ENCODE peak calls at places on chromosome 15, in four cellular contexts. S is pancreas, L is stomach, W is psoas muscle. D is an unnamed sample.

GRCh38 chr15:73630796-73631471 is 2.3 kb downstream of the NPTN start:
- DNase-seq in S (no peak), L (no peak), W (no peak), D (no peak)

GRCh38 chr15:37093480-37094410 is 6.6 kb downstream of the MEIS2 start:
- DNase-seq in W (no peak), L (no peak), S (no peak), D (no peak)

GRCh38 chr15:81312790-81313543 is 11.0 kb downstream of the STARD5 start:
- DNase-seq in L (peak; percentile 41), W (peak; percentile 77), S (no peak), D (no peak)

GRCh38 chr15:30979457-30979856 is 12.0 kb downstream of the MTMR10 start:
- DNase-seq in L (no peak), W (no peak), S (no peak), D (no peak)

GRCh38 chr15:90762109-90762508 is 45.0 kb downstream of the BLM start:
- DNase-seq in S (no peak), L (peak; percentile 34), W (peak; percentile 64), D (no peak)

GRCh38 chr15:64950888-64951287 is 38.8 kb downstream of the SPG21 start:
- DNase-seq in S (no peak), W (no peak), L (no peak), D (no peak)

GRCh38 chr15:32029409-32029861 is 880 bp upstream of the CHRNA7 start:
- DNase-seq in L (peak; percentile 35), S (peak; percentile 67), W (no peak), D (no peak)

GRCh38 chr15:87711011-87711410 is 545.5 kb downstream of the NTRK3 start:
- DNase-seq in L (no peak), S (no peak), W (no peak), D (no peak)

GRCh38 chr15:59814409-59814808 is 125.3 kb upstream of the BNIP2 start:
- DNase-seq in L (no peak), W (no peak), S (no peak), D (no peak)

GRCh38 chr15:98658831-98659699 is 10.7 kb downstream of the IGF1R start:
- DNase-seq in W (no peak), L (no peak), S (no peak), D (no peak)

GRCh38 chr15:71951134-71951533 is 140.8 kb downstream of the NR2E3 start:
- DNase-seq in W (no peak), S (no peak), L (no peak), D (no peak)

GRCh38 chr15:100889359-100890058 is 9.9 kb downstream of the ALDH1A3 start:
- DNase-seq in S (no peak), W (peak; percentile 71), L (no peak), D (no peak)

GRCh38 chr15:88400591-88400990 is 66.6 kb downstream of the MRPL46 start:
- DNase-seq in W (no peak), S (no peak), L (no peak), D (no peak)

GRCh38 chr15:80115021-80115420 is 37.8 kb upstream of the FAH start:
- DNase-seq in S (no peak), W (no peak), L (no peak), D (no peak)

GRCh38 chr15:101795455-101795854 is 7.9 kb upstream of the OR4F6 start:
- DNase-seq in L (no peak), S (no peak), W (no peak), D (no peak)

GRCh38 chr15:91258436-91258779 is 158.4 kb downstream of the SV2B start:
- DNase-seq in W (no peak), L (no peak), S (no peak), D (no peak)

GRCh38 chr15:43118829-43119228 is 13.0 kb upstream of the UBR1 start:
- DNase-seq in S (no peak), W (no peak), L (no peak), D (no peak)

GRCh38 chr15:48609486-48609885 is 36.0 kb downstream of the FBN1 start:
- DNase-seq in S (no peak), W (no peak), L (no peak), D (no peak)

GRCh38 chr15:49315543-49315942 is 107.5 kb upstream of the FGF7 start:
- DNase-seq in W (no peak), L (no peak), S (no peak), D (no peak)

GRCh38 chr15:45428491-45428890 is 50.1 kb upstream of the GATM start:
- DNase-seq in W (no peak), L (no peak), S (no peak), D (no peak)

GRCh38 chr15:45434168-45434567 is 55.8 kb upstream of the GATM start:
- DNase-seq in S (no peak), W (no peak), L (no peak), D (no peak)

GRCh38 chr15:45429974-45430792 is 51.8 kb upstream of the GATM start:
- DNase-seq in S (peak; percentile 86), L (peak; percentile 86), W (peak; percentile 71), D (peak; percentile 61)

GRCh38 chr15:45435124-45435903 is 57.0 kb upstream of the GATM start:
- DNase-seq in W (no peak), S (no peak), L (no peak), D (no peak)

DNA sequence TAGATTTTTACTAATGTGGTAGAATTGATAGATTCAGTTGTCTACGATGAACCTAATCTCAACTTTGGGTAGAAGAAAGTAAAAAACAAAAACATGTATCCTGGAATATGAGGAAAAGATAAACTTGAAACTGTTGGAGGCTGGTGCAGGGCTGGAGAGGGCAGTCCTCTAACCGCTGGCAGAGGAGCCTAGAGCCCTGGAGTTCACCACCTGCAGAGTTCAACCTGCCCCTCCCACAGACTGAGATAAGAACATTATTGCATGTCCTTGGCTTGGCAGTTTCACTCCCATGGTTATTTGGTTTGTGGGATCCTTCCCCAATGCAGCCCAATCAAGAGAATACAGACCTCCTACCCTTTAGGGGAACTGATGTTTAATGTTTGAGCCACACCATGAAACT is 53.2 kb upstream of the GATM start:
- DNase-seq in L (no peak), W (no peak), S (no peak), D (no peak)
- H3K27me3 ChIP-seq in L (no peaks in the 10 kb centered on the region), W (no peaks in the 10 kb centered on the region), S (no peaks in the 10 kb centered on the region), D (no peaks in the 10 kb centered on the region)

GRCh38 chr15:84880007-84880406 is 4.5 kb upstream of the SLC28A1 start:
- DNase-seq in W (no peak), L (no peak), S (no peak), D (no peak)

GRCh38 chr15:84879088-84879780 is 5.2 kb upstream of the SLC28A1 start:
- DNase-seq in S (no peak), L (no peak), W (no peak), D (no peak)

GRCh38 chr15:84876269-84876668 is 8.2 kb upstream of the SLC28A1 start:
- DNase-seq in W (no peak), L (no peak), S (no peak), D (no peak)

GRCh38 chr15:84880822-84881519 is 3.5 kb upstream of the SLC28A1 start:
- DNase-seq in S (no peak), L (no peak), W (no peak), D (no peak)

GRCh38 chr15:84878504-84878903 is 6.0 kb upstream of the SLC28A1 start:
- DNase-seq in W (peak; percentile 70), L (peak; percentile 79), S (no peak), D (peak; percentile 58)
- TF ChIP-seq CTCF in W (peak; percentile 64), L (no peak), S (no peak), D (peak; percentile 33)

GRCh38 chr15:56047354-56047753 is 53.9 kb upstream of the NEDD4 start:
- DNase-seq in W (no peak), L (no peak), S (no peak), D (no peak)

GRCh38 chr15:56053046-56053400 is 59.6 kb upstream of the NEDD4 start:
- DNase-seq in W (no peak), S (no peak), L (no peak), D (no peak)

GRCh38 chr15:56052389-56053045 is 59.1 kb upstream of the NEDD4 start:
- DNase-seq in S (no peak), L (no peak), W (no peak), D (peak; percentile 37)

GRCh38 chr15:56049577-56049976 is 56.2 kb upstream of the NEDD4 start:
- DNase-seq in L (no peak), W (no peak), S (no peak), D (no peak)

DNA sequence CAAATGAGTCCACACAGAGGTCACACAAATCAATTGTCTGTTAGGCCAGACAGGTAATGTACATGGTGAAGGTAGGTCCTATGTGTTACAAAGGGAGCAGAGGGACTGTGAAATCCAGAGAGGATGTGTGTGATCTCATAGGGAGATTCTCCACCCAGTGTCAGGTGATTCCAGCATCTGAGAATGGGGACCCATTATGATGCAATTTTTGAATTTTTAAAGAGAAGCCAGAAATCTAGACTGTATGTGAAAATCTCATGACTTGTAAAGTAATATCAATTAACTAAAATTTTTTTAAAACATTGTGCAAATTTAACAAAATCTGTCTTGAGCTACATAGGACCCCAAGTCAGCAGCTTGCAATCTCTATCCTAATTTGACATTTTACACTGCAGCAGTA is 58.3 kb upstream of the NEDD4 start:
- DNase-seq in S (no peak), L (no peak), W (no peak), D (no peak)
- H3K4me3 ChIP-seq in S (no peak overlapping the region), L (no peak overlapping the region), W (no peak overlapping the region), D (no peak overlapping the region)

GRCh38 chr15:69604050-69604378 is 151.4 kb downstream of the RPLP1 start:
- DNase-seq in S (no peak), L (peak; percentile 75), W (no peak), D (peak; percentile 61)
- H3K27me3 ChIP-seq in S (no peaks in the 10 kb centered on the region), L (no peaks in the 10 kb centered on the region), W (peaks cover 4% of the 10 kb centered on the region), D (peaks cover 3% of the 10 kb centered on the region)

GRCh38 chr15:28098766-28099554 is at the start of gene OCA2:
- DNase-seq in W (peak; percentile 55), S (peak; percentile 82), L (peak; percentile 61), D (peak; percentile 95)
- TF ChIP-seq CTCF in W (no peak), S (no peak), L (no peak), D (peak; percentile 78)

DNA sequence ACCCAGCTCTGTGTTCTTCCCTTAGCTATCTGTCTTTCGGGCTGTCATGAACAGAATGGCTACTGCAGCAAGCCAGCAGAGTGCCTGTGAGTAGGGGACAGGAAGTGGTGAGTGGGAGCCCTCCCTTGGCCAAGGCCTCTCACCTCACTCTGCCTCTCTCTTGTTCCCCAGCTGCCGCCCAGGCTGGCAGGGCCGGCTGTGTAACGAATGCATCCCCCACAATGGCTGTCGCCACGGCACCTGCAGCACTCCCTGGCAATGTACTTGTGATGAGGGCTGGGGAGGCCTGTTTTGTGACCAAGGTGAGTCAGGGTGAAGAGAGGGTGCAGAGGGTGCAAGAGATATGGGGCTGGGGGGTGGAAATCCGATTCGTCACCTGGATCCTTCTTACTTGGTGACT is 3.0 kb downstream of the DLL4 start:
- DNase-seq in L (no peak), S (peak; percentile 46), W (no peak), D (no peak)
- H3K4me3 ChIP-seq in L (peak overlapping the region; percentile 49), S (no peak overlapping the region), W (peak overlapping the region; percentile 66), D (no peak overlapping the region)